ENCODE peak calls at places on chromosomes 1 and 21, in five cellular contexts. P is NB4, J is left ventricle myocardium inferior, B is nephron progenitor cell, Q is AG09309. H is an unnamed sample.

GRCh38 chr1:6770727-6771567 is 14.3 kb upstream of the CAMTA1 start:
- DNase-seq in P (no peak), J (no peak), B (peak; percentile 11), Q (no peak), H (peak; percentile 38)

GRCh38 chr1:53837924-53838653 is at the start of gene NDC1:
- DNase-seq in P (peak; percentile 97), J (peak; percentile 90), B (peak; percentile 90), Q (peak; percentile 75), H (peak; percentile 89)

GRCh38 chr1:162010175-162010506 is 13.5 kb downstream of the OLFML2B start:
- DNase-seq in P (no peak), J (no peak), B (no peak), Q (no peak), H (no peak)

GRCh38 chr1:6603851-6604558 is 1.3 kb upstream of the KLHL21 start:
- DNase-seq in P (no peak), J (peak; percentile 81), B (peak; percentile 63), Q (no peak), H (no peak)

GRCh38 chr1:162302660-162303344 is 73.9 kb downstream of the SPATA46 start:
- DNase-seq in P (no peak), J (no peak), B (no peak), Q (no peak), H (no peak)

GRCh38 chr1:87392241-87393192 is 63.8 kb downstream of the LMO4 start:
- DNase-seq in P (no peak), J (no peak), B (no peak), Q (no peak), H (no peak)

GRCh38 chr1:197557302-197557701 is 218.0 kb downstream of the DENND1B start:
- DNase-seq in P (no peak), J (no peak), B (no peak), Q (no peak), H (no peak)

GRCh38 chr1:155017021-155017945 is 14.7 kb downstream of the ZBTB7B start:
- DNase-seq in P (peak; percentile 95), J (peak; percentile 90), B (peak; percentile 89), Q (peak; percentile 35), H (peak; percentile 94)

GRCh38 chr1:26307363-26307781 is 936 bp upstream of the UBXN11 start:
- DNase-seq in P (no peak), J (no peak), B (no peak), Q (no peak), H (no peak)

GRCh38 chr1:9542425-9542824 is 3.2 kb downstream of the SLC25A33 start:
- DNase-seq in P (peak; percentile 27), J (no peak), B (no peak), Q (peak; percentile 7), H (peak; percentile 15)

GRCh38 chr1:153661111-153661708 is 2.7 kb downstream of the SNAPIN start:
- DNase-seq in P (peak; percentile 34), J (no peak), B (no peak), Q (no peak), H (no peak)

GRCh38 chr1:180917306-180918065 is 4.8 kb downstream of the KIAA1614 start:
- DNase-seq in P (no peak), J (no peak), B (no peak), Q (no peak), H (no peak)

GRCh38 chr1:174626031-174627020 is 178.6 kb downstream of the GPR52 start:
- DNase-seq in P (no peak), J (no peak), B (no peak), Q (peak; percentile 7), H (no peak)

GRCh38 chr1:116737020-116737854 is 17.0 kb upstream of the CD2 start:
- DNase-seq in P (peak; percentile 69), J (peak; percentile 29), B (peak; percentile 60), Q (peak; percentile 13), H (peak; percentile 66)

GRCh38 chr1:154176341-154176740 is 15.6 kb downstream of the TPM3 start:
- DNase-seq in P (no peak), J (no peak), B (no peak), Q (peak; percentile 33), H (no peak)

GRCh38 chr1:224505454-224506093 is 71.0 kb upstream of the WDR26 start:
- DNase-seq in P (no peak), J (no peak), B (no peak), Q (no peak), H (no peak)

GRCh38 chr1:155117610-155118009 is 10.1 kb upstream of the EFNA1 start:
- DNase-seq in P (no peak), J (no peak), B (no peak), Q (no peak), H (no peak)

GRCh38 chr1:71080178-71080781 is 555 bp downstream of the ZRANB2 start:
- DNase-seq in P (peak; percentile 36), J (no peak), B (peak; percentile 3), Q (no peak), H (no peak)

GRCh38 chr1:214329456-214330220 is 48.7 kb downstream of the SMYD2 start:
- DNase-seq in P (no peak), J (no peak), B (no peak), Q (no peak), H (no peak)

GRCh38 chr1:3858231-3858981 is 1.1 kb downstream of the DFFB start:
- DNase-seq in P (peak; percentile 44), J (no peak), B (peak; percentile 25), Q (peak; percentile 3), H (no peak)
- TF ChIP-seq CTCF in P (no peak), J (no peak), B (no peak), Q (peak; percentile 31), H (no peak)

DNA sequence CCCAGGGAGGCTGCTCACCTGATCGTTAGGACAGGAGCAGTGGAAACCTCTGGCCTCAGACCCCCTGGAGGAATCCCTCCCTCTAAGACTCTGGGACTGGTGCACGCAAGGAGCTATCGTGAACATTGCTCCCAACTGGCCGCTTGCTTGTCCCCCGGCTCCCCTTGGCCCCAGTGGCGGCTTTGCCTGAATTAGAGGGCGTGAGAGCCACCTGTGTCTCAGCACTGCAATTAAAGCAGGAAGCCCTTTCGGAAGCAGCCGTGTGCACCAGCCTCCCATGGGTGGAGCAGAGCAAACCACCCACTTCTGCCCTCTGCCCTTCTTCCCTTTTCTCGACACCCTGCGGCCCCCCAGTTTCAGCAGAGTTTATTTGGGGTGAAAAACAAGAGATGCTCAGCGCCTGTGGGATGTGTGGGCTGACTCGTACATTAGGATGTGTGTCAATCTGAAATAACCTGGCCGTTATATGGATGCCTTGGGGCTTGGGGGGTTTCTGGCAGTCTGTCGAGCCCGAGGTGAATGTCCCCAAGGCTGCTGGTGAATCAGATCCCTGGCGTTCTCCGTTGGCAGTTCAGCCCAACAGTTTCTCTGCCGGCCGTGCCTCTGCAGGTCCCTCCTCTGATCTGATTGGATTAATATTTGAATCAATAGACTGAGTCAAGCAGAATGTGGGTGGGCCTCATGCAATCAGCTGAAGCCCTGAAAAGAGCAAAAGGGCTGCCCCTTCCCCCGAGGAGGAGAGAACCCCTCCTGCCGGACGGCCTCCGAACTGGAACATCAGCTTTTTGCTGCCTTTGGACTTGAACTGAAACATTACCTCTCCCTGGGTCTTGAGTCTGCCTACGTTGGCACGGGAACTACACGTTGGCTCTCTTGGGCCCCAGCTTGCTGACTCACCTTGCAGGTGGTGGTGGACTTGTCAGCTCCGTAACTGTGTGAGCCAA is 7.3 kb upstream of the UMODL1 start:
- DNase-seq in P (peak; percentile 87), J (no peak), B (no peak), Q (no peak), H (no peak)
- TF ChIP-seq CTCF in P (no peak), J (no peak), B (no peak), Q (no peak), H (no peak)

GRCh38 chr1:98661544-98662353 is at the start of gene SNX7:
- DNase-seq in P (peak; percentile 19), J (peak; percentile 87), B (peak; percentile 90), Q (no peak), H (peak; percentile 93)
- TF ChIP-seq CTCF in P (no peak), J (peak; percentile 46), B (peak; percentile 20), Q (no peak), H (peak; percentile 26)

GRCh38 chr21:43211085-43212071 is 42.6 kb downstream of the CRYAA start:
- DNase-seq in P (no peak), J (peak; percentile 53), B (peak; percentile 45), Q (no peak), H (peak; percentile 57)
- TF ChIP-seq CTCF in P (no peak), J (peak; percentile 64), B (peak; percentile 24), Q (peak; percentile 20), H (peak; percentile 54)

DNA sequence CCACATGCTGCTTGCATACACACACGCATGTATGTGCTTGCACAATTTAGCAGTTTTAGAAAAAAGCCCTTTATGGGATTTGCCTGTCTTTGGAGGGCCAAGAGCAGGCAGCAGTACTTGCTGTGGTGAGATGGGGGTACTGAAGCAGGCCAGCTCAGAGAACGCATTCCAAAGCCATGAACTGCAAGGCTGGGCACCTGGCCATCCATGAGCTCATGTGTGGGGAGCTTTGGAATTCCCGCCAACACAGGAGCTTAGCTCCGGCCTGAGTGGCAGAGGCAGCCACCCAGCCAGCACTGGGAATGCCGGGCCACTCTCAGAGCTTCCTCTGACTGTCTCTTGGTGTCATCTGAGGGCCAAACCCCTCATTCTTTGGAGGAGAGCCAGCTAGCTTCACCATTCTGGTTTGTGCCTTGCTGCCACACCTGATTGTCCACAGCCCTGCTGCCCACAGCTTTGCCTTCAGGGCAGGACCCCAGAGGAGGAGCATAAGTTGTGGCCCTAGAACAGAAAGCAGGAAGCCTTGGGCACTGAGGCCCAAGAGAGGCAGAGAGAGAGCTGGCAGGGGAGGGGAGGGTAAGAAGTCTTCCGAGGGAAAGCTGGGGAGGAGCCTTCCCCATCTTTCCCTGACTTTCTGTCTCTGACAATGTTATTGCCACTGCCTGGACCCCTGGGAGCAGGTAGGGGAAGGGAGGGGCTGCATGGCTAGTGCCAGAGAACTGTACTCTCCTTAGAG is 92.1 kb upstream of the POU3F1 start:
- DNase-seq in P (no peak), J (peak; percentile 84), B (no peak), Q (peak; percentile 94), H (no peak)
- TF ChIP-seq CTCF in P (no peak), J (peak; percentile 61), B (no peak), Q (peak; percentile 37), H (no peak)

GRCh38 chr1:236154126-236154525 is 11.8 kb downstream of the GPR137B start:
- DNase-seq in P (no peak), J (no peak), B (no peak), Q (no peak), H (no peak)
- TF ChIP-seq CTCF in P (no peak), J (no peak), B (no peak), Q (no peak), H (no peak)

DNA sequence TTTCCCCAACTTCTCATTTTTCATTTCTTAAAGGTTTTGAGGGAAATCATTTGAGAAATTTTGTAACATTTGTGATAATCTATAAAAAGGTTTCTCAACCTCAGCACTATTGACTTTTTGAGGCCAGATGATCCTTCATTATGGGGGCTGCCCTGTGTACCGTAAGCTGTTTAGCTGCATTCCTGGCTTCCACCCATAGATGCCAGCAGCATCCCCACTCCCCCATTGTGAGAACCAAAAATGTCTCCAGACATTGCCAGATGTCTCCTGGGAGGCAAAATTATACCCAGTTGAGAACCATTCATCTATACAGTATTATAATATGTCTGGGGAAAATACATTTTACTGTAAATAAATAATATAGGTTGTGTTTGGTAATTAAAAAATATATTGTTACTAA is 146.0 kb downstream of the PBX1 start:
- DNase-seq in P (peak; percentile 37), J (no peak), B (no peak), Q (no peak), H (peak; percentile 27)
- TF ChIP-seq CTCF in P (peak; percentile 36), J (no peak), B (peak; percentile 38), Q (no peak), H (peak; percentile 70)

GRCh38 chr1:1783320-1783719 is 5.0 kb upstream of the NADK start:
- DNase-seq in P (no peak), J (no peak), B (no peak), Q (no peak), H (no peak)
- TF ChIP-seq CTCF in P (no peak), J (no peak), B (no peak), Q (no peak), H (no peak)